ENCODE peak calls at places on chromosomes 16 and 17, in nine cellular contexts. J, T, E, L, Z, Q, N, Y and M are unnamed samples.

GRCh38 chr17:64133546-64134215 is 3.7 kb upstream of the ERN1 start:
- DNase-seq in L (no peak), Y (peak), J (peak), Q (peak), E (no peak), N (peak), Z (peak), T (peak), M (peak)

GRCh38 chr17:35160354-35161201 is 13.0 kb downstream of the UNC45B start:
- DNase-seq in Y (no peak), J (no peak), Q (no peak), Z (no peak), N (no peak), L (no peak), T (no peak), E (peak), M (peak)

GRCh38 chr16:4660454-4661007 is 32.8 kb upstream of the NUDT16L1 start:
- DNase-seq in Z (no peak), N (no peak), J (peak), T (peak), L (peak), E (peak), Q (no peak), Y (peak), M (no peak)

GRCh38 chr16:87461466-87461975 is 31.3 kb downstream of the ZCCHC14 start:
- DNase-seq in L (peak), E (peak), J (peak), Z (peak), Q (peak), Y (no peak), N (peak), T (peak), M (peak)

GRCh38 chr16:67248401-67249177 is at the start of gene SLC9A5:
- DNase-seq in Y (no peak), J (peak), L (peak), E (peak), N (no peak), T (peak), Z (peak), Q (peak), M (no peak)

GRCh38 chr16:12256880-12257279 is 280.3 kb downstream of the SNX29 start:
- DNase-seq in L (no peak), Y (no peak), E (no peak), N (no peak), T (no peak), Q (no peak), Z (no peak), J (no peak), M (peak)

GRCh38 chr16:85436207-85436606 is 176.9 kb upstream of the GSE1 start:
- DNase-seq in L (no peak), Y (no peak), J (no peak), E (no peak), N (no peak), T (peak), Z (no peak), Q (no peak), M (no peak)

GRCh38 chr16:25126820-25127232 is 15.3 kb downstream of the LCMT1 start:
- DNase-seq in Z (no peak), N (peak), L (no peak), E (peak), Y (no peak), T (peak), J (peak), Q (peak), M (peak)

GRCh38 chr17:57810740-57811632 is 38.9 kb downstream of the MRPS23 start:
- DNase-seq in Z (no peak), J (peak), E (no peak), N (no peak), L (peak), T (peak), Y (peak), Q (no peak), M (peak)

GRCh38 chr16:54927125-54928015 is 3.3 kb upstream of the IRX5 start:
- DNase-seq in Q (no peak), Z (no peak), Y (no peak), T (no peak), L (no peak), N (peak), J (no peak), E (no peak), M (no peak)

GRCh38 chr16:27698266-27698665 is 148.3 kb downstream of the KATNIP start:
- DNase-seq in Q (peak), Y (peak), Z (peak), L (no peak), E (peak), J (no peak), T (no peak), N (peak), M (no peak)

GRCh38 chr16:64865037-64865696 is 256.7 kb downstream of the CDH11 start:
- DNase-seq in L (no peak), N (no peak), T (no peak), J (no peak), E (no peak), Y (peak), Q (no peak), Z (no peak), M (no peak)

GRCh38 chr16:74775255-74775654 is 635 bp upstream of the FA2H start:
- DNase-seq in Z (no peak), J (no peak), L (no peak), Q (no peak), Y (no peak), E (no peak), T (no peak), N (no peak), M (no peak)

GRCh38 chr16:57630931-57631845 is 2.8 kb downstream of the ADGRG1 start:
- DNase-seq in L (no peak), T (no peak), Y (peak), Q (no peak), E (no peak), Z (no peak), J (no peak), N (no peak), M (no peak)

GRCh38 chr16:66878067-66878466 is 2.2 kb upstream of the PDP2 start:
- DNase-seq in T (no peak), Q (no peak), Y (no peak), E (peak), N (no peak), J (no peak), L (no peak), Z (no peak), M (no peak)